ENCODE peak calls at places on chromosomes 2 and 18, in four cellular contexts. One of them, this sample, is unnamed.

GRCh38 chr18:76958692-76959341 is 136.5 kb downstream of the ZNF236 start:
- DNase-seq in GM12878: no peak
- DNase-seq in A549: no peak
- DNase-seq in K562: no peak
- DNase-seq in this sample: no peak

GRCh38 chr2:70024284-70024683 is 62.9 kb upstream of the ASPRV1 start:
- DNase-seq in GM12878: no peak
- DNase-seq in A549: no peak
- DNase-seq in K562: no peak
- DNase-seq in this sample: no peak

GRCh38 chr2:27087823-27088410 is 1.3 kb downstream of the KHK start:
- DNase-seq in GM12878: no peak
- DNase-seq in A549: no peak
- DNase-seq in K562: no peak
- DNase-seq in this sample: no peak

GRCh38 chr2:201642579-201643215 is 606 bp downstream of the TMEM237 start:
- DNase-seq in GM12878: peak
- DNase-seq in A549: peak
- DNase-seq in K562: peak
- DNase-seq in this sample: peak

GRCh38 chr2:160257015-160257741 is 57.1 kb upstream of the ITGB6 start:
- DNase-seq in GM12878: no peak
- DNase-seq in A549: peak
- DNase-seq in K562: no peak
- DNase-seq in this sample: no peak

GRCh38 chr2:1049691-1050090 is 99.0 kb downstream of the SNTG2 start:
- DNase-seq in GM12878: no peak
- DNase-seq in A549: no peak
- DNase-seq in K562: no peak
- DNase-seq in this sample: peak

GRCh38 chr2:144938308-144938709 is 418.4 kb upstream of the ZEB2 start:
- DNase-seq in GM12878: no peak
- DNase-seq in A549: peak
- DNase-seq in K562: no peak
- DNase-seq in this sample: peak

GRCh38 chr2:108917078-108917440 is 72.0 kb downstream of the EDAR start:
- DNase-seq in GM12878: no peak
- DNase-seq in A549: no peak
- DNase-seq in K562: no peak
- DNase-seq in this sample: peak

GRCh38 chr2:241862093-241862492 is 3.4 kb upstream of the PDCD1 start:
- DNase-seq in GM12878: no peak
- DNase-seq in A549: no peak
- DNase-seq in K562: peak
- DNase-seq in this sample: no peak

GRCh38 chr2:185979546-185980071 is 241.0 kb downstream of the FSIP2 start:
- DNase-seq in GM12878: no peak
- DNase-seq in A549: no peak
- DNase-seq in K562: no peak
- DNase-seq in this sample: no peak

GRCh38 chr2:27175330-27175729 is 26.5 kb downstream of the TCF23 start:
- DNase-seq in GM12878: no peak
- DNase-seq in A549: no peak
- DNase-seq in K562: no peak
- DNase-seq in this sample: no peak

GRCh38 chr18:23745366-23745765 is 56.1 kb downstream of the LAMA3 start:
- DNase-seq in GM12878: no peak
- DNase-seq in A549: no peak
- DNase-seq in K562: no peak
- DNase-seq in this sample: no peak

GRCh38 chr2:110858993-110859770 is 126.8 kb downstream of the ACOXL start:
- DNase-seq in GM12878: no peak
- DNase-seq in A549: no peak
- DNase-seq in K562: no peak
- DNase-seq in this sample: no peak

GRCh38 chr2:85053802-85054201 is 79.4 kb upstream of the TCF7L1 start:
- DNase-seq in GM12878: no peak
- DNase-seq in A549: peak
- DNase-seq in K562: peak
- DNase-seq in this sample: peak

GRCh38 chr2:24359701-24360049 is 661 bp downstream of the ITSN2 start:
- DNase-seq in GM12878: no peak
- DNase-seq in A549: no peak
- DNase-seq in K562: no peak
- DNase-seq in this sample: no peak
- TF ChIP-seq ELK1 in GM12878: no peak
- TF ChIP-seq ELK1 in A549: no peak
- TF ChIP-seq ELK1 in K562: no peak
- TF ChIP-seq ELK1 in this sample: no peak

GRCh38 chr2:220504890-220505564 is 877.6 kb downstream of the SLC4A3 start:
- DNase-seq in GM12878: no peak
- DNase-seq in A549: peak
- DNase-seq in K562: no peak
- DNase-seq in this sample: peak

GRCh38 chr2:220493871-220494525 is 866.6 kb downstream of the SLC4A3 start:
- DNase-seq in GM12878: no peak
- DNase-seq in A549: no peak
- DNase-seq in K562: no peak
- DNase-seq in this sample: no peak

GRCh38 chr2:220503446-220503845 is 876.0 kb downstream of the SLC4A3 start:
- DNase-seq in GM12878: no peak
- DNase-seq in A549: no peak
- DNase-seq in K562: no peak
- DNase-seq in this sample: no peak

GRCh38 chr2:220502539-220502938 is 875.1 kb downstream of the SLC4A3 start:
- DNase-seq in GM12878: no peak
- DNase-seq in A549: no peak
- DNase-seq in K562: no peak
- DNase-seq in this sample: no peak

GRCh38 chr2:220499281-220499680 is 871.9 kb downstream of the SLC4A3 start:
- DNase-seq in GM12878: no peak
- DNase-seq in A549: peak
- DNase-seq in K562: no peak
- DNase-seq in this sample: peak
- TF ChIP-seq ELK1 in GM12878: no peak
- TF ChIP-seq ELK1 in A549: no peak
- TF ChIP-seq ELK1 in K562: no peak
- TF ChIP-seq ELK1 in this sample: no peak

GRCh38 chr2:162506706-162507105 is 162.8 kb downstream of the GCA start:
- DNase-seq in GM12878: no peak
- DNase-seq in A549: no peak
- DNase-seq in K562: no peak
- DNase-seq in this sample: no peak
- TF ChIP-seq ELK1 in GM12878: no peak
- TF ChIP-seq ELK1 in A549: no peak
- TF ChIP-seq ELK1 in K562: no peak
- TF ChIP-seq ELK1 in this sample: no peak

DNA sequence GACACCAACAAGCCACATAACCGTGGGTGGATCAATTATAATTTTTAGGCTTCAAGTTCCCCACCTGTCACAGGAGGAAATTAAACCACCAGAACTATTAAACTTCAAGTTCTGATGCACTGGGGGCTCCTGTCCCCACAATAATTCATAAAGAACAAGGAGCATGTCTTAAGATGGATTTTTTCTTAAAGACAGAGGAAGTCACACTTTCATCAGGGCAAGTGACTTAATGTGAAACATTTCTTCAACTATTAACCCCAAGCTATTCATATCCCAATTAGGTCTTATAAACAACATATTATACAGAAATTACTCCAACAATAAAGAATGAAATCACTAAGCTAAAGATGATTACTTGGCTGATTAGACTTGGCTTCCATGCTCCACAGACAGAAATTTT is 292.5 kb downstream of the ETAA1 start:
- DNase-seq in GM12878: no peak
- DNase-seq in A549: no peak
- DNase-seq in K562: no peak
- DNase-seq in this sample: no peak
- TF ChIP-seq ELK1 in GM12878: no peak
- TF ChIP-seq ELK1 in A549: no peak
- TF ChIP-seq ELK1 in K562: no peak
- TF ChIP-seq ELK1 in this sample: no peak